ENCODE peak calls at places on chromosome 13, in nine cellular contexts. V is neural progenitor cell, Y is hepatocyte, Q is GM23338, N is GM23248, Z is OCI-LY7, K is HCT116, U is MM.1S, J is SK-N-SH. T is an unnamed sample.

GRCh38 chr13:76289558-76289957 is 596.6 kb downstream of the KCTD12 start:
- DNase-seq in U (no peak), Z (no peak), K (no peak), N (no peak), Y (no peak), Q (no peak), J (no peak), V (no peak), T (no peak)

GRCh38 chr13:65656740-65657329 is 1573.3 kb downstream of the PCDH9 start:
- DNase-seq in V (no peak), U (no peak), Q (peak; percentile 11), K (no peak), J (no peak), Y (no peak), Z (peak; percentile 6), N (peak; percentile 6), T (peak; percentile 37)

GRCh38 chr13:31793246-31793645 is 53.9 kb downstream of the RXFP2 start:
- DNase-seq in J (no peak), N (peak; percentile 50), Q (no peak), K (no peak), V (no peak), U (no peak), Y (no peak), Z (no peak), T (peak; percentile 74)

GRCh38 chr13:52010890-52011689 is at the start of gene ATP7B:
- DNase-seq in Q (peak; percentile 81), K (no peak), V (peak; percentile 78), U (peak; percentile 6), N (peak; percentile 42), Z (peak; percentile 12), J (peak; percentile 57), Y (peak; percentile 43), T (no peak)

GRCh38 chr13:71320452-71320851 is 546.6 kb downstream of the DACH1 start:
- DNase-seq in Y (peak; percentile 23), Q (peak; percentile 64), K (no peak), V (peak; percentile 34), J (no peak), Z (peak; percentile 2), U (peak; percentile 19), N (peak; percentile 0), T (peak; percentile 38)

GRCh38 chr13:84430015-84430414 is 547.7 kb upstream of the SLITRK1 start:
- DNase-seq in N (peak; percentile 28), V (no peak), Z (no peak), Y (no peak), U (no peak), Q (no peak), J (no peak), K (no peak), T (no peak)

GRCh38 chr13:20127563-20128458 is 33.0 kb downstream of the GJA3 start:
- DNase-seq in N (peak; percentile 76), K (no peak), J (peak; percentile 87), Z (no peak), U (peak; percentile 18), V (peak; percentile 74), Q (peak; percentile 68), Y (peak; percentile 81), T (peak; percentile 66)

GRCh38 chr13:43835701-43836100 is 43.8 kb downstream of the CCDC122 start:
- DNase-seq in Q (no peak), K (no peak), J (no peak), U (no peak), V (no peak), Z (no peak), N (peak; percentile 37), Y (no peak), T (no peak)

GRCh38 chr13:33651766-33652165 is 166.2 kb upstream of the RFC3 start:
- DNase-seq in Q (no peak), Y (no peak), V (no peak), K (no peak), J (no peak), N (no peak), U (no peak), Z (no peak), T (no peak)

GRCh38 chr13:91639316-91639715 is 240.9 kb downstream of the GPC5 start:
- DNase-seq in J (no peak), Q (no peak), N (no peak), V (no peak), Y (no peak), Z (no peak), K (no peak), U (no peak), T (no peak)

GRCh38 chr13:88602786-88603777 is 931.9 kb downstream of the SLITRK5 start:
- DNase-seq in V (no peak), Q (no peak), N (no peak), J (no peak), Y (no peak), U (no peak), K (no peak), Z (no peak), T (peak; percentile 18)

GRCh38 chr13:74710006-74710405 is 575.8 kb upstream of the KLF12 start:
- DNase-seq in K (no peak), Z (no peak), Y (no peak), J (no peak), V (no peak), N (peak; percentile 70), U (no peak), Q (no peak), T (no peak)

GRCh38 chr13:32734511-32734910 is 148.3 kb downstream of the PDS5B start:
- DNase-seq in K (no peak), U (no peak), Q (no peak), N (peak; percentile 82), V (no peak), J (no peak), Z (no peak), Y (no peak), T (peak; percentile 61)

GRCh38 chr13:38767506-38768265 is 80.8 kb downstream of the FREM2 start:
- DNase-seq in Z (no peak), Y (no peak), V (no peak), U (no peak), Q (no peak), J (no peak), K (no peak), N (no peak), T (no peak)
- TF ChIP-seq EZH2phosphoT487 in Z (no peak), Y (no peak), V (no peak), U (no peak), Q (no peak), J (no peak), K (no peak), N (no peak), T (no peak)

GRCh38 chr13:79455331-79455730 is 25.6 kb upstream of the NDFIP2 start:
- DNase-seq in K (no peak), V (no peak), U (no peak), Y (no peak), J (no peak), Z (no peak), N (peak; percentile 62), Q (no peak), T (peak; percentile 42)
- H3K79me2 ChIP-seq in K (no peaks in the 10 kb centered on the region), V (no peaks in the 10 kb centered on the region), U (no peaks in the 10 kb centered on the region), Y (no peaks in the 10 kb centered on the region), J (no peaks in the 10 kb centered on the region), Z (no peaks in the 10 kb centered on the region), N (no peaks in the 10 kb centered on the region), Q (no peaks in the 10 kb centered on the region), T (no peaks in the 10 kb centered on the region)

DNA sequence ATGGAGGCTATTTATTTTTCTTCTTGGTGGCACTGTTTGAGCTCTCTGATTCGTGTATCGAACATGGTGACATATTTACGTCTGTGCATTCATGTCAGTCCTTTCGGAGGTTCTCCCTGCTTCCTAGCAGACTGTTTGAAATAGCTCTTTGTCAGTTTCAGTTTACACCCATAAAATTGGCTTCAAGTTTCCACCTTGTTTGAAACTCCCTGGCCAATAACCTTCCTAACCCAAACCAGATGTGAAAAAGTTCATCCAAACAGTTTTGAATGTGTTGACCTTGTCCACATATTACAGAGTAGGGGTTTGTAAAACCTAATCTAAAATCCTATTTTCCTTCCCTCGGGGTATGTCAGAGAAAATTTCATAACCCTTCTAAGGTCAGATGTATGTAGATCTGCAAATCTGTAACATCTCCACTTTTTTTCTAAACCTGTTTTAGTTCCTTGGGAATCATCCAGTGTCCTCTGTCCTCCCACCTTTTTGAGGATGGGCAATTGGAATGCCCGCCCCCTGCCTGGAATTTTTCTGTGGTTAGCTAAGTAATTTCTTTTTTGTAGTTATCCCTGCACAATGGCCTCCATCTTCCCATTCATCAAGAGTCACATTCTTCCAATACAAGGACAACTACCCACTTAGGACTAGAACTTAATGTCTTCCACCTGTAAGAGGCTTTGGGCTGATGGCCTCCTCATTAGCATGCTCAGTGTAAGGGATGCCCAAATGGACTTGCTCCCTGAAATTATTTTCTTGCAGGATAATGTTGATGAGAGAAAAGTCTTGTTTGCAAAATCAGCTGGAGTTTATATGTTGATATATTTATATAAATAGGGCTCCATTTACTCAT is 499.8 kb downstream of the GPC6 start:
- DNase-seq in Y (no peak), N (no peak), K (no peak), Z (no peak), Q (peak; percentile 43), J (no peak), V (peak; percentile 14), U (no peak), T (no peak)
- TF ChIP-seq EZH2phosphoT487 in Y (no peak), N (no peak), K (no peak), Z (no peak), Q (no peak), J (no peak), V (no peak), U (no peak), T (no peak)

GRCh38 chr13:111202745-111203144 is 87.6 kb downstream of the ARHGEF7 start:
- DNase-seq in K (peak; percentile 6), Z (peak; percentile 66), Y (peak; percentile 55), U (peak; percentile 50), V (no peak), N (peak; percentile 62), Q (peak; percentile 59), J (peak; percentile 69), T (peak; percentile 18)

GRCh38 chr13:111204438-111205177 is 89.5 kb downstream of the ARHGEF7 start:
- DNase-seq in U (no peak), J (peak; percentile 57), K (no peak), Y (peak; percentile 85), V (peak; percentile 63), Z (no peak), Q (peak; percentile 73), N (peak; percentile 88), T (no peak)

GRCh38 chr13:111201304-111201940 is 86.3 kb downstream of the ARHGEF7 start:
- DNase-seq in Z (no peak), V (no peak), Q (no peak), J (no peak), N (no peak), Y (no peak), K (no peak), U (no peak), T (no peak)

GRCh38 chr13:111203742-111204386 is 88.8 kb downstream of the ARHGEF7 start:
- DNase-seq in Z (peak; percentile 51), K (no peak), V (no peak), Y (no peak), N (no peak), U (no peak), J (no peak), Q (no peak), T (no peak)

GRCh38 chr13:111202149-111202548 is 87.0 kb downstream of the ARHGEF7 start:
- DNase-seq in Z (peak; percentile 36), V (no peak), Y (no peak), J (no peak), N (no peak), K (no peak), U (no peak), Q (peak; percentile 39), T (no peak)
- H3K79me2 ChIP-seq in Z (peaks cover 81% of the 10 kb centered on the region), V (peaks cover 95% of the 10 kb centered on the region), Y (peaks cover 92% of the 10 kb centered on the region), J (peaks cover 94% of the 10 kb centered on the region), N (peaks cover 95% of the 10 kb centered on the region), K (peaks cover 92% of the 10 kb centered on the region), U (peaks cover 83% of the 10 kb centered on the region), Q (peaks cover 97% of the 10 kb centered on the region), T (peaks cover 62% of the 10 kb centered on the region)

T was measured in PC-3.